ENCODE peak calls at places on chromosomes 3 and 15, in five cellular contexts. B is stimulated activated CD8-positive, alpha-beta memory T cell treated with anti-CD3 and anti-CD28 coated beads, Interleukin-15, amount 100 ng/mL, for 48 hours; N is NCI-H526 treated with DMSO at 0.1 percent for 48 hours; W is nephron progenitor cell; H is neuronal stem cell. L is an unnamed sample.

GRCh38 chr15:82045179-82045891 is 483 bp downstream of the MEX3B start:
- DNase-seq in B (no peak), N (peak), W (peak), H (peak), L (peak)

GRCh38 chr15:66211670-66212455 is 41.7 kb downstream of the MEGF11 start:
- DNase-seq in B (no peak), N (no peak), W (no peak), H (no peak), L (peak)

GRCh38 chr3:52087728-52088127 is 31.4 kb upstream of the DUSP7 start:
- DNase-seq in B (no peak), N (no peak), W (no peak), H (no peak), L (peak)

GRCh38 chr3:185948292-185948691 is 10.5 kb upstream of the TRA2B start:
- DNase-seq in B (no peak), N (no peak), W (no peak), H (no peak), L (no peak)

GRCh38 chr3:123559040-123559861 is 25.6 kb downstream of the HACD2 start:
- DNase-seq in B (no peak), N (peak), W (peak), H (peak), L (peak)

GRCh38 chr3:39064646-39065045 is 12.8 kb downstream of the WDR48 start:
- DNase-seq in B (no peak), N (no peak), W (no peak), H (no peak), L (peak)

GRCh38 chr3:123089611-123090301 is 22.9 kb downstream of the PDIA5 start:
- DNase-seq in B (no peak), N (no peak), W (no peak), H (no peak), L (no peak)

GRCh38 chr3:32850226-32850625 is 32.4 kb downstream of the TRIM71 start:
- DNase-seq in B (no peak), N (no peak), W (no peak), H (no peak), L (no peak)

GRCh38 chr3:100665230-100665629 is 44.1 kb upstream of the TFG start:
- DNase-seq in B (peak), N (no peak), W (no peak), H (no peak), L (no peak)

GRCh38 chr3:130991126-130991525 is 35.5 kb downstream of the ASTE1 start:
- DNase-seq in B (no peak), N (no peak), W (no peak), H (no peak), L (no peak)

GRCh38 chr15:60423540-60423939 is 25.8 kb upstream of the ANXA2 start:
- DNase-seq in B (no peak), N (no peak), W (peak), H (peak), L (no peak)

GRCh38 chr3:58584690-58585004 is 7.5 kb upstream of the FAM107A start:
- DNase-seq in B (no peak), N (no peak), W (no peak), H (no peak), L (no peak)

GRCh38 chr15:89433686-89434085 is 62.7 kb downstream of the RHCG start:
- DNase-seq in B (no peak), N (no peak), W (no peak), H (no peak), L (no peak)

GRCh38 chr3:195767792-195768191 is 43.9 kb downstream of the MUC4 start:
- DNase-seq in B (no peak), N (no peak), W (no peak), H (no peak), L (no peak)

GRCh38 chr3:195557327-195557726 is 14.2 kb upstream of the PPP1R2 start:
- DNase-seq in B (no peak), N (no peak), W (no peak), H (no peak), L (no peak)

GRCh38 chr3:105062853-105063252 is 303.9 kb upstream of the ALCAM start:
- DNase-seq in B (no peak), N (peak), W (no peak), H (no peak), L (no peak)

GRCh38 chr3:28317438-28318022 is 31.0 kb upstream of the ZCWPW2 start:
- DNase-seq in B (no peak), N (peak), W (peak), H (peak), L (peak)

GRCh38 chr3:185733980-185734724 is 90.7 kb downstream of the IGF2BP2 start:
- DNase-seq in B (no peak), N (peak), W (peak), H (peak), L (peak)